ENCODE peak calls at places on chromosomes 2 and 18, in five cellular contexts. X is cardiac muscle cell, O is left ventricle myocardium inferior, C is tibial artery, H is A549. M is an unnamed sample. For H3K9me3 and H3K4me1, the result is how much of the 10 kb centered on the place peaks cover.

GRCh38 chr2:198096965-198097364 is 292.6 kb downstream of the PLCL1 start:
- DNase-seq in X (no peak), O (no peak), C (no peak), H (no peak), M (no peak)

GRCh38 chr2:172856561-172856960 is 120.9 kb downstream of the RAPGEF4 start:
- DNase-seq in X (peak), O (no peak), C (no peak), H (no peak), M (no peak)

GRCh38 chr2:48406950-48407349 is 123.0 kb upstream of the STON1 start:
- DNase-seq in X (no peak), O (no peak), C (no peak), H (no peak), M (no peak)

GRCh38 chr2:235641333-235641732 is 147.5 kb downstream of the AGAP1 start:
- DNase-seq in X (peak), O (no peak), C (peak), H (no peak), M (peak)

GRCh38 chr2:203301667-203302066 is 26.5 kb upstream of the ABI2 start:
- DNase-seq in X (no peak), O (no peak), C (no peak), H (no peak), M (no peak)

GRCh38 chr2:187371221-187371620 is 76.8 kb downstream of the CALCRL start:
- DNase-seq in X (no peak), O (no peak), C (no peak), H (no peak), M (no peak)

GRCh38 chr2:228701506-228701905 is 520.0 kb upstream of the SPHKAP start:
- DNase-seq in X (no peak), O (no peak), C (no peak), H (no peak), M (no peak)

GRCh38 chr2:161041356-161041755 is 118.9 kb upstream of the TANK start:
- DNase-seq in X (peak), O (no peak), C (no peak), H (no peak), M (no peak)

GRCh38 chr2:88099798-88100488 is 27.9 kb downstream of the FABP1 start:
- DNase-seq in X (peak), O (no peak), C (no peak), H (peak), M (no peak)

GRCh38 chr18:43129946-43130523 is 14.6 kb upstream of the RIT2 start:
- DNase-seq in X (peak), O (no peak), C (no peak), H (no peak), M (no peak)

GRCh38 chr2:17901246-17901645 is 22.8 kb downstream of the KCNS3 start:
- DNase-seq in X (no peak), O (peak), C (no peak), H (peak), M (peak)

GRCh38 chr2:232668805-232669444 is 28.2 kb upstream of the GIGYF2 start:
- DNase-seq in X (peak), O (no peak), C (peak), H (peak), M (no peak)

GRCh38 chr2:208573559-208573958 is 167.0 kb downstream of the PTH2R start:
- DNase-seq in X (no peak), O (no peak), C (no peak), H (no peak), M (no peak)

GRCh38 chr2:120631719-120632118 is 103.9 kb upstream of the GLI2 start:
- DNase-seq in X (peak), O (no peak), C (no peak), H (no peak), M (no peak)

GRCh38 chr18:62514570-62514969 is 8.3 kb upstream of the ZCCHC2 start:
- DNase-seq in X (no peak), O (no peak), C (no peak), H (no peak), M (no peak)

GRCh38 chr2:217469203-217469810 is 533.5 kb downstream of the TNS1 start:
- DNase-seq in X (no peak), O (no peak), C (no peak), H (no peak), M (no peak)

GRCh38 chr2:103289101-103289725 is 527.4 kb downstream of the TMEM182 start:
- DNase-seq in X (peak), O (no peak), C (no peak), H (no peak), M (no peak)

GRCh38 chr2:42087137-42087856 is 39.5 kb downstream of the PKDCC start:
- DNase-seq in X (no peak), O (no peak), C (no peak), H (no peak), M (no peak)

GRCh38 chr2:236601306-236602202 is 31.9 kb downstream of the ACKR3 start:
- DNase-seq in X (no peak), O (no peak), C (no peak), H (no peak), M (no peak)

GRCh38 chr2:230968921-230969672 is 26.8 kb upstream of the SPATA3 start:
- DNase-seq in X (no peak), O (no peak), C (no peak), H (no peak), M (no peak)

GRCh38 chr2:8378016-8378810 is 303.6 kb upstream of the ID2 start:
- DNase-seq in X (no peak), O (no peak), C (no peak), H (no peak), M (no peak)

GRCh38 chr2:85905187-85905666 is 16.4 kb upstream of the ST3GAL5 start:
- DNase-seq in X (peak), O (no peak), C (peak), H (no peak), M (no peak)

GRCh38 chr2:26008851-26009566 is 24.9 kb upstream of the RAB10 start:
- DNase-seq in X (peak), O (peak), C (peak), H (peak), M (peak)

GRCh38 chr2:230335864-230336506 is 9.0 kb downstream of the SP140L start:
- DNase-seq in X (no peak), O (no peak), C (no peak), H (no peak), M (no peak)

GRCh38 chr18:40577255-40577654 is 1377.8 kb upstream of the PIK3C3 start:
- DNase-seq in X (no peak), O (no peak), C (no peak), H (no peak), M (no peak)

GRCh38 chr2:227472265-227473018 is 486 bp downstream of the AGFG1 start:
- DNase-seq in X (peak), O (peak), C (peak), H (no peak), M (peak)

GRCh38 chr2:18788590-18788989 is 199.2 kb upstream of the NT5C1B start:
- DNase-seq in X (peak), O (peak), C (no peak), H (no peak), M (peak)

GRCh38 chr2:119469661-119470297 is 38.1 kb downstream of the TMEM37 start:
- DNase-seq in X (no peak), O (no peak), C (no peak), H (no peak), M (no peak)

GRCh38 chr2:45406626-45407025 is 204.4 kb downstream of the SRBD1 start:
- DNase-seq in X (peak), O (no peak), C (no peak), H (no peak), M (no peak)

GRCh38 chr18:79321625-79322024 is 74.1 kb upstream of the NFATC1 start:
- DNase-seq in X (no peak), O (no peak), C (no peak), H (no peak), M (no peak)

GRCh38 chr2:23533014-23533730 is 148.2 kb downstream of the KLHL29 start:
- DNase-seq in X (no peak), O (no peak), C (no peak), H (no peak), M (no peak)

GRCh38 chr2:36369711-36370110 is 14.1 kb downstream of the CRIM1 start:
- DNase-seq in X (no peak), O (no peak), C (no peak), H (no peak), M (no peak)

GRCh38 chr2:1855150-1855549 is 110.8 kb upstream of the PXDN start:
- DNase-seq in X (peak), O (no peak), C (no peak), H (no peak), M (no peak)

GRCh38 chr2:7508220-7508943 is 591.2 kb downstream of the RNF144A start:
- DNase-seq in X (no peak), O (no peak), C (no peak), H (no peak), M (no peak)

GRCh38 chr18:30486856-30487255 is 555.7 kb downstream of the DSC3 start:
- DNase-seq in X (peak), O (no peak), C (no peak), H (no peak), M (no peak)

DNA sequence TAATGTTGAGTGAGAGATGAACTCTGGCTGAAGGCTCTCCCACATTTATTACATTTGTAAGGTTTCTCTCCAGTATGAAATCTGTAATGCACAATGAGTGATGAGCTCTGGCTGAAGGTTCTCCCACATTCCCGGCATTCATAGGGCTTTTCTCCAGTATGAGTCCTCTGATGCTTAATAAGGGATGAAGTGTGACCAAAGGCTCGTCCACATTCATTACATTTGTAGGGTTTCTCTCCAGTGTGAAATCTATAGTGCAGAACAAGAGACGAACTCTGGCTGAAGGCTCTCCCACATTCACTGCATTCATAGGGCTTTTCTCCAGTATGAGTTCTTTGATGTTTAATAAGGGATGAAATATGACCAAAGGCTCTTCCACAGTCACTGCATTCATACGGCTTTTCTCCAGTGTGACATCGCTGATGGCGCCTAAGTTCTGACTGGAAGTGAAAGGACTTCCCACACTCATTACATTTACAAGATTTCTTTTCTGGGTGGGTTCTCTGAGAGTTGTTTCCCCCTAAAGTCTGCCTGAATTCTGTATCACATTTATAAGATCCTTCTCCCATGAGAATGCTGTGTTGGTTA is 10.2 kb downstream of the ZNF514 start:
- DNase-seq in X (no peak), O (no peak), C (no peak), H (peak), M (no peak)
- H3K9me3 ChIP-seq in X (under half), O (half or more), C (half or more), H (half or more), M (half or more)

DNA sequence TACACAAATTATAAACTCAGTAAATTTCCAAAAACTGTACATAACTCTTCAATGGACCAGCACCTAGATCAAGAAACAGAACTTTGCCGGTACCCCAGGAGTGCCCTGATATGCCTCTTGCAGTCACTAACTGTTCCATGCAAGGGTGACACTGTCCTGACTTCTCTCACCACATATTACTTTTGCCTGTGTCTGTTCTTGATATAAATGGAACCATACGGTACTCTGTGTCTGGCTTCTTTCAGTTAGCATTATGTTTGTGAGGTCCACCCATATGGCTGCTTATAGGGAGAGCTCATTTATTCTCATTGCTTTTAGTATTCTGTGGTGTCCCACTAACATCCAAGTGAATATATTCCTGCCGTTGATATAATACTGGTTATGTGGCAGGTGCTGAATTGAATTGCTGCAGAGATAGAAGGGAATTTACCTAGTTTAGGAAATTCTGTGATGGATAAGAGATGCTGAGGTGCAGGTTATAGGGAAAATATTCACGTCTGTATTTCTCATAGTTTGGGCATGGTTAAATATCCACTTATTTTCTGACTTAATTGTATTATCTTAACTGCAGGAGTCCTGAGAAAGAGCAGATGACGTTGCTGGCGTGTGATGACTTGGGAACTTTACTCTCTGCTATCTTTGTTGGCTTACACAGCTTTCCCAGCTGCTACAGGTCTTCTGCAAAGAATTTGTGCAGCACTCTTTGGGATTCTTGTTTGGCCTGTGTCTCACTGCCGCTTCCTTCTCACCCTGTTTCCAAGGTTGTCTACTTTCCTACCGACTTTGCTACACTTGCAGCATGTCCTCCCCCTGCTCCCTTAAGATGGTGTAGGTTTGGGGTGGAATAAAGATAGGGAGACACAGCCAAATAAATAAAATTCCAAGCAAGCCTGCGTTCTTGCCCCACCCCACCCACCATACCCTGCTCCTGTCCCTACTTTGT is 107.9 kb downstream of the MAP4K4 start:
- DNase-seq in X (peak), O (no peak), C (no peak), H (peak), M (no peak)
- H3K4me1 ChIP-seq in X (under half), O (half or more), C (under half), H (half or more), M (under half)

GRCh38 chr2:78754930-78755329 is 270.6 kb upstream of the REG3G start:
- DNase-seq in X (no peak), O (no peak), C (no peak), H (no peak), M (no peak)

GRCh38 chr2:78757652-78758051 is 267.9 kb upstream of the REG3G start:
- DNase-seq in X (no peak), O (no peak), C (no peak), H (no peak), M (no peak)

GRCh38 chr2:78757191-78757590 is 268.3 kb upstream of the REG3G start:
- DNase-seq in X (no peak), O (no peak), C (no peak), H (no peak), M (no peak)
- H3K27ac ChIP-seq in X (no peak), O (no peak), C (no peak), H (no peak), M (peak)

DNA sequence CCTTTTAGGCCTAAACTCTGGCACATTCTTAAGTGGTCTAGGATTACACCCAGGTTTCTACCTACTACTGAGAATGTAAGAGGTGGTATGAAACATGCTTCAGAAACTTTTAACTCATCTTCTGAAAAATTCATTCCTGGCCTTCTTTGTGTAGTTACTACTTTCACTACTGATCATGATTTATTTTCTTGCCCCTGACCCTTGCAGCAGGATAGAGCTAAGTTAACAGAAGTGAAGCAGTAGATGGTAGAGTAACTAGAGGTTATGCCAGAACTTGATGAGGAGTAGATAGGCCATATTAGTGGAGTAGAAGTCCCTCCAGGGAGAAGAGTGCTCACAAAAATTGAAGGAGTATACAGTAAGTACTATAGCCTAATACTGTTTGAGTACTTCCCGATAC is 75.5 kb upstream of the MSTN start:
- DNase-seq in X (no peak), O (no peak), C (no peak), H (no peak), M (no peak)
- H3K9me3 ChIP-seq in X (under half), O (under half), C (under half), H (under half), M (under half)

GRCh38 chr2:98469862-98470544 is 25.3 kb downstream of the INPP4A start:
- DNase-seq in X (no peak), O (no peak), C (no peak), H (no peak), M (no peak)
- H3K4me1 ChIP-seq in X (under half), O (half or more), C (under half), H (under half), M (under half)

GRCh38 chr2:39107156-39107555 is 13.7 kb downstream of the SOS1 start:
- DNase-seq in X (no peak), O (no peak), C (no peak), H (peak), M (no peak)

GRCh38 chr2:39108377-39108776 is 12.5 kb downstream of the SOS1 start:
- DNase-seq in X (no peak), O (no peak), C (no peak), H (no peak), M (no peak)

GRCh38 chr2:39109543-39109942 is 11.3 kb downstream of the SOS1 start:
- DNase-seq in X (no peak), O (no peak), C (no peak), H (no peak), M (no peak)

DNA sequence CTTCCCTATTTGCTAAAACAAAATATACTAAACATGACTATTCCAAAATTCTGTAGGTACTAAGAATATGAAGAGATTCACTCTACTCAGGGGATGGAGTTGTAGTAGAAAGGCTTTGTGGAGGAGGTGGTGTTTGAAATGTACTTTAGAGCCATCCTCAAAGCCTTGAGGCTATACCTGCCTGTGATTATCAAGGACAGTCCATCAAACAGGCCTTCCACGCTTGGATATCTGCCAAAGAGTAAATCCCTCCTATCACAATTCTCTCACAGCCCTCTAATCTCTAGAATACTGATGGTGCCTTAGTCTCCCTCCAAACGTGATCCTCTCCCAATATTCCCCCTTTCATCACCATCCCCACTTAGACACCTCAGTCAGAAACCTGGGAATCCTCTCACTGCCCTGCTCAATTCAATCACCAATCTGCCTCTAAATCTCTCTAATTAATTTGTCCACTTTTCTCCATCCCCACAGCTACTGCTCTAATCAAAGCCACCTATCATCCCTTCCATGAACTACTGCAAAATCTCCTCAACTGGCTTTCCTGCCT is 13.1 kb downstream of the SOS1 start:
- DNase-seq in X (no peak), O (no peak), C (no peak), H (no peak), M (no peak)
- H3K27ac ChIP-seq in X (peak), O (no peak), C (no peak), H (no peak), M (peak)

GRCh38 chr2:115946341-115946740 is 1503.9 kb downstream of the DPP10 start:
- DNase-seq in X (no peak), O (no peak), C (no peak), H (no peak), M (no peak)

GRCh38 chr2:115946891-115947290 is 1504.5 kb downstream of the DPP10 start:
- DNase-seq in X (no peak), O (no peak), C (no peak), H (no peak), M (no peak)
- H3K9me3 ChIP-seq in X (under half), O (under half), C (under half), H (under half), M (under half)